ENCODE peak calls at places on chromosomes 12 and 14, in nine cellular contexts. J is NCI-H1048; R is nucleus accumbens; M is EL; A is H9; W is anterior cingulate cortex; Z is BE2C; U is activated CD4-positive, alpha-beta T cell treated with anti-CD3 and anti-CD28 coated beads for 24 hours; V is IMR-90. I is an unnamed sample.

GRCh38 chr12:80120994-80121393 is 21.7 kb downstream of the OTOGL start:
- DNase-seq in J (no peak), R (no peak), M (no peak), A (no peak), W (no peak), Z (no peak), U (no peak), V (no peak), I (no peak)

GRCh38 chr14:98931911-98932310 is 340.1 kb downstream of the BCL11B start:
- DNase-seq in J (no peak), R (no peak), M (no peak), A (no peak), W (no peak), Z (no peak), U (peak; percentile 27), V (no peak), I (peak; percentile 80)

GRCh38 chr12:10901427-10901826 is 7.9 kb downstream of the TAS2R13 start:
- DNase-seq in J (no peak), R (no peak), M (no peak), A (no peak), W (no peak), Z (no peak), U (no peak), V (no peak), I (no peak)

GRCh38 chr12:47604474-47604873 is 101.4 kb downstream of the RPAP3 start:
- DNase-seq in J (no peak), R (no peak), M (peak; percentile 34), A (no peak), W (no peak), Z (no peak), U (no peak), V (peak; percentile 32), I (no peak)

GRCh38 chr14:92949496-92950192 is 26.7 kb downstream of the CHGA start:
- DNase-seq in J (no peak), R (no peak), M (no peak), A (no peak), W (no peak), Z (no peak), U (no peak), V (no peak), I (no peak)

GRCh38 chr12:53560912-53561589 is 53.8 kb upstream of the NPFF start:
- DNase-seq in J (no peak), R (no peak), M (peak; percentile 10), A (no peak), W (no peak), Z (no peak), U (no peak), V (no peak), I (no peak)

GRCh38 chr12:23576372-23576771 is 373.1 kb downstream of the SOX5 start:
- DNase-seq in J (no peak), R (no peak), M (no peak), A (no peak), W (no peak), Z (no peak), U (no peak), V (no peak), I (no peak)

GRCh38 chr12:54019924-54020586 is 8.2 kb upstream of the HOXC6 start:
- DNase-seq in J (no peak), R (no peak), M (peak; percentile 38), A (no peak), W (no peak), Z (peak; percentile 54), U (no peak), V (no peak), I (no peak)

GRCh38 chr12:76158518-76159321 is 74.2 kb upstream of the NAP1L1 start:
- DNase-seq in J (no peak), R (peak; percentile 8), M (peak; percentile 90), A (peak; percentile 78), W (no peak), Z (peak; percentile 43), U (peak; percentile 63), V (peak; percentile 84), I (peak; percentile 94)

GRCh38 chr12:18750087-18750486 is 12.2 kb downstream of the CAPZA3 start:
- DNase-seq in J (no peak), R (no peak), M (peak; percentile 18), A (no peak), W (no peak), Z (no peak), U (no peak), V (peak; percentile 26), I (no peak)

GRCh38 chr14:58607571-58608317 is 30.0 kb upstream of the DACT1 start:
- DNase-seq in J (peak; percentile 43), R (no peak), M (peak; percentile 85), A (no peak), W (no peak), Z (no peak), U (no peak), V (peak; percentile 87), I (no peak)

GRCh38 chr14:62304172-62304571 is 542.0 kb downstream of the SNAPC1 start:
- DNase-seq in J (no peak), R (no peak), M (no peak), A (no peak), W (no peak), Z (no peak), U (no peak), V (no peak), I (no peak)

GRCh38 chr14:60094306-60094897 is 2.7 kb downstream of the PCNX4 start:
- DNase-seq in J (no peak), R (no peak), M (peak; percentile 88), A (peak; percentile 61), W (no peak), Z (no peak), U (no peak), V (peak; percentile 70), I (peak; percentile 58)

GRCh38 chr12:92989715-92990484 is 60.8 kb upstream of the EEA1 start:
- DNase-seq in J (no peak), R (no peak), M (no peak), A (no peak), W (no peak), Z (no peak), U (no peak), V (no peak), I (peak; percentile 65)

I was measured in activated CD8-positive, alpha-beta T cell treated with anti-CD3 and anti-CD28 coated beads for 36 hours.